ENCODE peak calls at places on chromosomes 7 and 10, in eight cellular contexts. T is brain microvascular endothelial cell, P is kidney, G is upper lobe of left lung, Y is PC-3, L is testis, K is cardiac muscle cell, O is colonic mucosa. F is an unnamed sample.
A peak's percentile ranks its signal among the peaks of the same experiment; 100 is the strongest.

GRCh38 chr10:113740850-113741249 is 10.6 kb upstream of the PLEKHS1 start:
- DNase-seq in T (no peak), P (no peak), G (peak; percentile 41), Y (no peak), L (no peak), K (no peak), O (no peak), F (no peak)

GRCh38 chr7:78472519-78472918 is 673.9 kb downstream of the PHTF2 start:
- DNase-seq in T (no peak), P (no peak), G (no peak), Y (no peak), L (no peak), K (peak; percentile 14), O (no peak), F (no peak)

GRCh38 chr7:136049818-136050461 is 72.8 kb upstream of the MTPN start:
- DNase-seq in T (no peak), P (no peak), G (no peak), Y (peak; percentile 21), L (peak; percentile 50), K (peak; percentile 10), O (no peak), F (no peak)

GRCh38 chr10:44352316-44353127 is 32.4 kb downstream of the CXCL12 start:
- DNase-seq in T (no peak), P (peak; percentile 88), G (no peak), Y (no peak), L (no peak), K (peak; percentile 87), O (peak; percentile 39), F (peak; percentile 74)

GRCh38 chr7:116327751-116328150 is 117.4 kb downstream of the TES start:
- DNase-seq in T (peak; percentile 98), P (no peak), G (no peak), Y (peak; percentile 37), L (no peak), K (peak; percentile 85), O (no peak), F (no peak)

GRCh38 chr7:66055321-66055956 is 20.2 kb upstream of the ASL start:
- DNase-seq in T (peak; percentile 37), P (no peak), G (no peak), Y (no peak), L (no peak), K (peak; percentile 68), O (no peak), F (no peak)

GRCh38 chr10:44865289-44865671 is 45.9 kb upstream of the TMEM72 start:
- DNase-seq in T (no peak), P (no peak), G (no peak), Y (no peak), L (peak; percentile 54), K (peak; percentile 15), O (peak; percentile 39), F (peak; percentile 44)

GRCh38 chr7:102317231-102318059 is 30.8 kb downstream of the SH2B2 start:
- DNase-seq in T (no peak), P (no peak), G (no peak), Y (no peak), L (no peak), K (no peak), O (no peak), F (no peak)

GRCh38 chr7:156834462-156834861 is 58.5 kb downstream of the LMBR1 start:
- DNase-seq in T (no peak), P (no peak), G (no peak), Y (no peak), L (no peak), K (no peak), O (no peak), F (no peak)

GRCh38 chr7:125663961-125664360 is 734.3 kb upstream of the POT1 start:
- DNase-seq in T (no peak), P (no peak), G (no peak), Y (no peak), L (no peak), K (no peak), O (no peak), F (no peak)

GRCh38 chr7:28686418-28686800 is 271.7 kb downstream of the TRIL start:
- DNase-seq in T (peak; percentile 68), P (no peak), G (no peak), Y (peak; percentile 58), L (no peak), K (peak; percentile 69), O (no peak), F (no peak)

GRCh38 chr10:49743464-49744075 is 18.6 kb downstream of the OGDHL start:
- DNase-seq in T (no peak), P (no peak), G (no peak), Y (no peak), L (no peak), K (no peak), O (no peak), F (no peak)

GRCh38 chr7:55375237-55375636 is 10.1 kb downstream of the LANCL2 start:
- DNase-seq in T (no peak), P (no peak), G (no peak), Y (no peak), L (no peak), K (no peak), O (no peak), F (no peak)

GRCh38 chr10:91630592-91630991 is 2.3 kb downstream of the PPP1R3C start:
- DNase-seq in T (no peak), P (no peak), G (no peak), Y (no peak), L (no peak), K (no peak), O (no peak), F (no peak)

GRCh38 chr10:91629715-91630549 is 2.9 kb downstream of the PPP1R3C start:
- DNase-seq in T (no peak), P (no peak), G (no peak), Y (no peak), L (peak; percentile 55), K (no peak), O (no peak), F (no peak)

GRCh38 chr10:91627344-91628102 is 5.3 kb downstream of the PPP1R3C start:
- DNase-seq in T (no peak), P (no peak), G (no peak), Y (no peak), L (no peak), K (no peak), O (no peak), F (no peak)

GRCh38 chr10:91624633-91625032 is 8.2 kb downstream of the PPP1R3C start:
- DNase-seq in T (no peak), P (no peak), G (no peak), Y (no peak), L (no peak), K (no peak), O (no peak), F (no peak)

GRCh38 chr10:91626936-91627335 is 5.9 kb downstream of the PPP1R3C start:
- DNase-seq in T (no peak), P (no peak), G (no peak), Y (no peak), L (no peak), K (no peak), O (no peak), F (no peak)
- H3K27ac ChIP-seq in T (no peak overlapping the region), P (no peak overlapping the region), G (no peak overlapping the region), Y (no peak overlapping the region), L (no peak overlapping the region), K (peak overlapping the region; percentile 63), O (no peak overlapping the region), F (peak overlapping the region; percentile 79)

GRCh38 chr10:72803119-72803505 is 90.4 kb upstream of the OIT3 start:
- DNase-seq in T (no peak), P (no peak), G (no peak), Y (no peak), L (no peak), K (peak; percentile 40), O (no peak), F (no peak)
- H3K4me3 ChIP-seq in T (no peak overlapping the region), P (no peak overlapping the region), G (no peak overlapping the region), Y (peak overlapping the region; percentile 32), L (no peak overlapping the region), K (no peak overlapping the region), O (no peak overlapping the region), F (no peak overlapping the region)

DNA sequence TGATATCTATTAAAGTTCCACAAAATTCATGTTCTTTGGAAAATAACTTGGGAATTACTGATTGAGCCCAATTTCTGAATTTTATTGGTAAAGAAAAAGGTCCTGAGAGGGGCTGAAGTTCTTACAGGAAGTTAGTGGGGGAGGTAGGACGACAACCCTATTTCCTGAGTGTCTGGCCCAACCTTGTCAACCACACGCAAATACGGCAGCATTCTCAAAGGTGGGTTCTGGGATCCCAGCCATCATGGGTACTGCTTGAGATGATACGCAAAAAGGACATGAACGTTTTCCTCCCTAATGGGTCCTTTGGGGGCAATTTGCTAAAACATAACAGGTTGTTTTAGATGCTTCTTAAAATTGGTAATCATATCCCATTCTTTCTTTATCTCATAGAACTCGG is 2.7 kb upstream of the PDCD4 start:
- DNase-seq in T (no peak), P (no peak), G (peak; percentile 22), Y (no peak), L (no peak), K (no peak), O (no peak), F (no peak)
- H3K27ac ChIP-seq in T (no peak overlapping the region), P (no peak overlapping the region), G (peak overlapping the region; percentile 91), Y (no peak overlapping the region), L (no peak overlapping the region), K (no peak overlapping the region), O (peak overlapping the region; percentile 57), F (no peak overlapping the region)

GRCh38 chr7:18494821-18495408 is 634 bp upstream of the HDAC9 start:
- DNase-seq in T (peak; percentile 75), P (no peak), G (no peak), Y (no peak), L (peak; percentile 36), K (peak; percentile 67), O (no peak), F (no peak)

GRCh38 chr7:18497082-18497481 is 1.5 kb downstream of the HDAC9 start:
- DNase-seq in T (no peak), P (no peak), G (no peak), Y (no peak), L (no peak), K (no peak), O (no peak), F (no peak)

GRCh38 chr7:18496336-18496700 is 769 bp downstream of the HDAC9 start:
- DNase-seq in T (no peak), P (no peak), G (no peak), Y (no peak), L (no peak), K (no peak), O (no peak), F (no peak)

GRCh38 chr7:18497800-18498199 is 2.3 kb downstream of the HDAC9 start:
- DNase-seq in T (no peak), P (no peak), G (no peak), Y (no peak), L (no peak), K (no peak), O (no peak), F (no peak)

DNA sequence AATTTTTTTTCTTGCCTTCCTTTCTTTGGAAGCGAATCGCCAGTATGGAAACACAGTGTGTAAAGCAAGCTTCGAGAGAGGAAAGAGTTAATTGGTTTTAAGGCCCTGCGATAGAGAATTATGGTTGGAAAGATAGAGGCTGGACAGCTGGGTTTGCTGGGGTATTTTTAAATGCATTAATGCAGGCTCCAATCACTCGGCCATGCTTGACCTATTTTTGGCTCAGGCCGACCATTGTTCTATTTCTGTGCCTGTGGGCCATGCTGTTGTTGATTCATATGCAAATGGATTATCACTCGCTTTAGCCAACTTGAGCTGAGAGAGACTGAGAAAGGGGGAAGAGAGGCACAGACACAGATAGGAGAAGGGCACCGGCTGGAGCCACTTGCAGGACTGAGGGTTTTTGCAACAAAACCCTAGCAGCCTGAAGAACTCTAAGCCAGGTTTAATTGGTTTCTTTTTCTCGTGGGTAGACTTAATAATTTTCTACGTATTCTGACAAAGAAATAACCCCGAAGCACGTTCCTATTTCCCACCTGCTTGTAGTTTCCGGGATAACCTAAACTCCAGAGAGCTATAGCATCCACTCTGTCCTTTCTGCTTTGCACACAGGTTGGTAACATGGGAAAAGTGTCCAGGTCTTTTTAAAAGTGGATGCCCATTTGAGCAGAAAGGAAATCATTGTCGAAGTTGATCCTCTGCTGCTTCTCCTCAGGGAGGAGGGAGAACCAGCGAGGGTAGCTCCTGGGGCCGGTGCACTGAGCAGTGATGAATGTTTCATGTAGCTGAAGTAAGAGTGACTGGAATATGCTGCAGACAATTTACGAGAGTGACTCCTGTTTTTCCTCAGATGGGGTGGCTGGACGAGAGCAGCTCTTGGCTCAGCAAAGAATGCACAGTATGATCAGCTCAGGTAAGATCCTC is at the start of gene HDAC9:
- DNase-seq in T (peak; percentile 51), P (peak; percentile 56), G (peak; percentile 22), Y (no peak), L (peak; percentile 43), K (peak; percentile 63), O (no peak), F (peak; percentile 73)
- H3K4me3 ChIP-seq in T (peak within 1 kb of the TSS; percentile 47), P (peak within 1 kb of the TSS; percentile 63), G (peak within 1 kb of the TSS; percentile 16), Y (no peak within 1 kb of the TSS), L (peak within 1 kb of the TSS; percentile 34), K (peak within 1 kb of the TSS; percentile 75), O (peak within 1 kb of the TSS; percentile 8), F (peak within 1 kb of the TSS; percentile 59)